ENCODE peak calls at places on chromosomes 6 and 20, in four cellular contexts. J is A549, N is K562, M is transverse colon. B is an unnamed sample.

GRCh38 chr20:22460803-22461202 is 123.6 kb downstream of the FOXA2 start:
- DNase-seq in J (no peak), N (no peak), M (no peak), B (no peak)

GRCh38 chr20:50724851-50725721 is 6.3 kb upstream of the PARD6B start:
- DNase-seq in J (peak; percentile 73), N (peak; percentile 80), M (peak; percentile 53), B (peak; percentile 89)

GRCh38 chr20:18688676-18689075 is 100.8 kb downstream of the DTD1 start:
- DNase-seq in J (no peak), N (no peak), M (no peak), B (no peak)

GRCh38 chr6:137013031-137013430 is 31.7 kb downstream of the IL20RA start:
- DNase-seq in J (no peak), N (no peak), M (no peak), B (no peak)

GRCh38 chr6:87900160-87900698 is 147.4 kb upstream of the SPACA1 start:
- DNase-seq in J (no peak), N (no peak), M (no peak), B (no peak)

GRCh38 chr6:160439751-160440150 is 91.6 kb downstream of the SLC22A3 start:
- DNase-seq in J (no peak), N (no peak), M (no peak), B (no peak)

GRCh38 chr6:53178837-53179432 is 30.3 kb upstream of the GCM1 start:
- DNase-seq in J (no peak), N (no peak), M (no peak), B (no peak)

GRCh38 chr6:34447915-34448314 is 18.0 kb upstream of the PACSIN1 start:
- DNase-seq in J (no peak), N (peak; percentile 55), M (peak; percentile 19), B (no peak)

GRCh38 chr6:28587011-28587745 is 61.5 kb downstream of the GPX5 start:
- DNase-seq in J (peak; percentile 67), N (no peak), M (peak; percentile 80), B (no peak)

GRCh38 chr20:35319206-35320197 is 27.3 kb upstream of the FAM83C start:
- DNase-seq in J (peak; percentile 52), N (peak; percentile 45), M (no peak), B (no peak)

GRCh38 chr6:30743099-30744053 is 889 bp upstream of the FLOT1 start:
- DNase-seq in J (no peak), N (peak; percentile 65), M (peak; percentile 47), B (peak; percentile 79)

GRCh38 chr6:147207351-147207750 is 3.1 kb downstream of the STXBP5 start:
- DNase-seq in J (no peak), N (no peak), M (no peak), B (no peak)

GRCh38 chr20:1310087-1310486 is 18.9 kb downstream of the SDCBP2 start:
- DNase-seq in J (no peak), N (no peak), M (no peak), B (no peak)

GRCh38 chr6:66403965-66404364 is 696.9 kb upstream of the EYS start:
- DNase-seq in J (no peak), N (no peak), M (no peak), B (no peak)
- TF ChIP-seq EP300 in J (no peak), N (no peak), M (no peak), B (no peak)

DNA sequence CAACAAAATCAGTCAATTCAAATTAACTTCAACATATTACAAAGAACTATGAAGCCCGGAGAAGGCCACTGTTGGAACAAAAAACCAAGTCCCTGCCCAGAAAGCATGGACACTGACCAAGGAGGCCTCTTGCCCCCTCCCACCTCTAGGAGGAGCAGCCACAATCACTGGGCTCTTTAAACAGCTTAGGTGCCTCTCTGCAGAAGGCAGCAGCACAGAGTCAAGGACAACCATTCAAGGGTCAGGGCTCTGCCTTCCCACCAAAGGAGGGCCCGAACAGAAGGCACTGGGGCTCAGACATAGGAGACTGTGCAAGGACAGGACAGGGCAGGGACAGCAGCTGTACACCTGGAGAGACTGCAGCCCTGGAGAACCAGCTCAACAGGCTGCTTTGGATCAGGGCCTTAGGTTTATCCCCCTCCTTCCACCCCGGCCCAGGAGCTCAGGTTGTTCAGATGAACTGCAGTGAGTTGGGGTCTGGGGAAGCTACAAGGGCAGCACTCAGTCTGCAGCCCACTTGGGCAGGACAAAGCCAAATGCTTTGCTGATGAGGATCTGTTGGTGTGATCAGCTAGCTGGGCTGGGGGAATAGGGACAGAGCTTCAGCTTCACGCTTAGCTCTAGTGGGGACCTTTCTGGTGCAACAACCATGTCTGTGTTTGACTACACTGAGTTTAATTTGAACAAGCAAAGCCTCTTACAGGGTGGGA is 17.8 kb downstream of the TOMM34 start:
- DNase-seq in J (no peak), N (no peak), M (no peak), B (no peak)
- TF ChIP-seq EP300 in J (no peak), N (no peak), M (no peak), B (no peak)

DNA sequence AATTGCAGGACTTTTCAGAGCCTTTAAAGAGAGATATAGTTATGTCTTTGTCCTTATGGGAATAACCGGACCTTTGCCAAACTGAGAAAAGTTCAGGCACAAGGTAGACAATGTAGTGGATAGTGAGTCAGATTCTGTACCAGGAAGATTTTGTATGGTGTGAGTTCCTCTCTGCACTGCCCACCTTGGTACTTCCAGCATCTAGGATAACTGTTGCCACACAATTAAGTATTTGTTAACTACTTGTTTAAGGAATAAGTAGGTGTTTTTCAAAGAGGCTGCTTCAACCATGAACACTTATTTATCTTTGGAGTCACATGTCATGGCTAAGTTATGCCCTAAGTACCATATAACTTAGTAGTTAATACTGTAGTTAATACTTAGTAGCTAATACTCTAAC is 131.8 kb upstream of the DOK5 start:
- DNase-seq in J (no peak), N (no peak), M (no peak), B (no peak)
- TF ChIP-seq EP300 in J (no peak), N (no peak), M (no peak), B (no peak)

GRCh38 chr6:145734486-145735355 is 599 bp downstream of the EPM2A start:
- DNase-seq in J (peak; percentile 51), N (peak; percentile 82), M (peak; percentile 90), B (peak; percentile 94)
- TF ChIP-seq EP300 in J (no peak), N (no peak), M (no peak), B (no peak)

GRCh38 chr6:17292600-17293133 is 11.5 kb downstream of the RBM24 start:
- DNase-seq in J (no peak), N (no peak), M (no peak), B (no peak)
- TF ChIP-seq EP300 in J (no peak), N (no peak), M (no peak), B (no peak)

GRCh38 chr6:111589366-111589765 is 16.3 kb downstream of the TRAF3IP2 start:
- DNase-seq in J (peak; percentile 74), N (no peak), M (no peak), B (no peak)
- TF ChIP-seq EP300 in J (peak; percentile 26), N (no peak), M (no peak), B (no peak)

GRCh38 chr6:20835315-20836010 is 301.2 kb downstream of the CDKAL1 start:
- DNase-seq in J (no peak), N (no peak), M (no peak), B (no peak)

GRCh38 chr6:20838113-20838512 is 303.9 kb downstream of the CDKAL1 start:
- DNase-seq in J (no peak), N (no peak), M (no peak), B (no peak)

GRCh38 chr6:20833881-20834515 is 299.7 kb downstream of the CDKAL1 start:
- DNase-seq in J (no peak), N (no peak), M (no peak), B (no peak)

GRCh38 chr6:20839624-20840023 is 305.4 kb downstream of the CDKAL1 start:
- DNase-seq in J (no peak), N (no peak), M (no peak), B (no peak)

DNA sequence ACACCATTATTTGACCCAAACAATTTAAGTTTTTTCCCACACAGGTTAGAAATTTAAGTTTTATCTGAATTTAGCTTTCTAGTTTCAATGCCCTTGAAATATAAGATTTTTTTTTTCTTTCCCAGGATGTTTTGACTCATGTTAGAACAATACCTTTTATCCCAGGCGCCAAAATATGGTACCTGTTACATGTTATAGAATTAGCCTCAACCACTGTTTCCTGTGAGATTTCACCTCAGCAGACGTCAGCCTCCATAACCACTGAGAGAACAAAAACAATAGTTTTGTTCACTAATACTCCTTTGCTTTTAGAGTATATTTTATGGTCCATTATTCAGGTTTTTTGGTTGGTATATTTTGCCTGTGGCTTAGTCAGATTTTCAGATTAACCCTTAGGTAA is 302.9 kb downstream of the CDKAL1 start:
- DNase-seq in J (no peak), N (no peak), M (no peak), B (no peak)
- TF ChIP-seq EP300 in J (no peak), N (no peak), M (no peak), B (no peak)

GRCh38 chr6:106147476-106147875 is 61.3 kb downstream of the PRDM1 start:
- DNase-seq in J (no peak), N (no peak), M (no peak), B (no peak)

GRCh38 chr6:106145741-106146227 is 59.6 kb downstream of the PRDM1 start:
- DNase-seq in J (no peak), N (no peak), M (no peak), B (no peak)

GRCh38 chr6:106149472-106150069 is 63.4 kb downstream of the PRDM1 start:
- DNase-seq in J (no peak), N (no peak), M (no peak), B (no peak)

GRCh38 chr6:106145144-106145543 is 59.0 kb downstream of the PRDM1 start:
- DNase-seq in J (no peak), N (no peak), M (no peak), B (no peak)

GRCh38 chr6:106146852-106147351 is 60.8 kb downstream of the PRDM1 start:
- DNase-seq in J (no peak), N (peak; percentile 39), M (no peak), B (no peak)
- TF ChIP-seq EP300 in J (no peak), N (no peak), M (no peak), B (no peak)

GRCh38 chr20:62900052-62900691 is 26.1 kb downstream of the DIDO1 start:
- DNase-seq in J (peak; percentile 92), N (peak; percentile 84), M (peak; percentile 81), B (peak; percentile 92)
- TF ChIP-seq EP300 in J (no peak), N (peak; percentile 22), M (no peak), B (no peak)

B was measured in sigmoid colon.